ENCODE peak calls at places on chromosomes 1 and 21, in six cellular contexts. E is ovary, L is DMS153, U is fibroblast of pulmonary artery, D is AG09319, Y is EH. W is an unnamed sample.

GRCh38 chr1:37069406-37069805 is 35.1 kb upstream of the GRIK3 start:
- DNase-seq in E (no peak), L (no peak), U (no peak), D (no peak), Y (no peak), W (no peak)

GRCh38 chr1:10778640-10779039 is 17.8 kb downstream of the CASZ1 start:
- DNase-seq in E (no peak), L (no peak), U (no peak), D (no peak), Y (no peak), W (no peak)

GRCh38 chr1:228508253-228508652 is 21.1 kb downstream of the RNF187 start:
- DNase-seq in E (no peak), L (no peak), U (no peak), D (no peak), Y (no peak), W (no peak)

GRCh38 chr1:157363660-157364140 is 188.6 kb downstream of the FCRL5 start:
- DNase-seq in E (no peak), L (no peak), U (peak; percentile 40), D (peak; percentile 11), Y (peak; percentile 48), W (peak; percentile 47)

GRCh38 chr21:29365636-29366305 is 67.0 kb downstream of the BACH1 start:
- DNase-seq in E (no peak), L (no peak), U (no peak), D (no peak), Y (no peak), W (no peak)

GRCh38 chr1:5235355-5235899 is 581.0 kb downstream of the AJAP1 start:
- DNase-seq in E (no peak), L (no peak), U (no peak), D (no peak), Y (no peak), W (no peak)

GRCh38 chr1:36540056-36540455 is 57.3 kb upstream of the CSF3R start:
- DNase-seq in E (no peak), L (no peak), U (no peak), D (no peak), Y (no peak), W (no peak)

GRCh38 chr1:116990612-116991151 is 10.9 kb upstream of the CD101 start:
- DNase-seq in E (no peak), L (peak; percentile 34), U (peak; percentile 100), D (peak; percentile 92), Y (no peak), W (peak; percentile 63)

GRCh38 chr1:161730050-161730564 is 8.8 kb downstream of the FCRLB start:
- DNase-seq in E (no peak), L (no peak), U (peak; percentile 51), D (no peak), Y (peak; percentile 78), W (peak; percentile 52)

GRCh38 chr1:54107131-54107530 is 45.7 kb downstream of the CDCP2 start:
- DNase-seq in E (no peak), L (no peak), U (peak; percentile 33), D (no peak), Y (peak; percentile 64), W (no peak)

GRCh38 chr1:240667351-240667750 is 55.4 kb upstream of the GREM2 start:
- DNase-seq in E (no peak), L (no peak), U (no peak), D (no peak), Y (no peak), W (no peak)

GRCh38 chr1:199157494-199157893 is 518.7 kb downstream of the PTPRC start:
- DNase-seq in E (no peak), L (no peak), U (peak; percentile 35), D (no peak), Y (no peak), W (peak; percentile 98)

GRCh38 chr1:182687361-182687760 is 3.0 kb upstream of the RGS8 start:
- DNase-seq in E (no peak), L (no peak), U (no peak), D (no peak), Y (no peak), W (no peak)